ENCODE peak calls at places on chromosome 1, in seven cellular contexts. O is amygdala; R is posterior cingulate gyrus; Y is Caki2; S is endothelial cell; F is left ventricle myocardium inferior; X is activated T-cell treated with anti-CD3 and anti-CD28 coated beads, Interleukin-2, amount 50 U/mL, for 72 hours. A is an unnamed sample.

GRCh38 chr1:187631381-187631675 is 802.6 kb downstream of the PLA2G4A start:
- DNase-seq in O (no peak), R (no peak), Y (no peak), S (no peak), F (no peak), X (no peak), A (no peak)

GRCh38 chr1:37169743-37170275 is 135.5 kb upstream of the GRIK3 start:
- DNase-seq in O (no peak), R (no peak), Y (no peak), S (no peak), F (no peak), X (no peak), A (no peak)

GRCh38 chr1:39866767-39867166 is 16.5 kb downstream of the TRIT1 start:
- DNase-seq in O (no peak), R (no peak), Y (no peak), S (no peak), F (no peak), X (no peak), A (no peak)

GRCh38 chr1:90201467-90202358 is 206.8 kb downstream of the ZNF326 start:
- DNase-seq in O (no peak), R (no peak), Y (peak), S (no peak), F (no peak), X (no peak), A (peak)

GRCh38 chr1:236320671-236321070 is 38.9 kb upstream of the ERO1B start:
- DNase-seq in O (no peak), R (no peak), Y (no peak), S (no peak), F (no peak), X (no peak), A (no peak)

GRCh38 chr1:227945891-227946623 is 1.7 kb downstream of the WNT9A start:
- DNase-seq in O (no peak), R (no peak), Y (peak), S (peak), F (peak), X (no peak), A (peak)

GRCh38 chr1:235366286-235366685 is 941 bp upstream of the TBCE start:
- DNase-seq in O (no peak), R (no peak), Y (no peak), S (no peak), F (no peak), X (peak), A (no peak)

GRCh38 chr1:150364231-150365003 is 470 bp downstream of the RPRD2 start:
- DNase-seq in O (peak), R (peak), Y (peak), S (peak), F (peak), X (peak), A (peak)

GRCh38 chr1:170734412-170735175 is 70.7 kb downstream of the PRRX1 start:
- DNase-seq in O (no peak), R (no peak), Y (no peak), S (no peak), F (no peak), X (no peak), A (no peak)

GRCh38 chr1:160376525-160377131 is 9.8 kb downstream of the NHLH1 start:
- DNase-seq in O (no peak), R (peak), Y (peak), S (peak), F (no peak), X (peak), A (peak)

GRCh38 chr1:52552505-52553371 is at the start of gene TUT4:
- DNase-seq in O (peak), R (peak), Y (peak), S (peak), F (peak), X (peak), A (peak)

GRCh38 chr1:177385760-177386698 is 215.3 kb downstream of the BRINP2 start:
- DNase-seq in O (no peak), R (no peak), Y (no peak), S (no peak), F (no peak), X (no peak), A (no peak)

GRCh38 chr1:9004731-9005708 is 21.2 kb downstream of the SLC2A7 start:
- DNase-seq in O (no peak), R (peak), Y (peak), S (peak), F (peak), X (peak), A (peak)

GRCh38 chr1:237570530-237570929 is 320.2 kb downstream of the ZP4 start:
- DNase-seq in O (no peak), R (no peak), Y (no peak), S (no peak), F (no peak), X (no peak), A (no peak)

GRCh38 chr1:58310469-58310868 is 236.1 kb downstream of the OMA1 start:
- DNase-seq in O (no peak), R (no peak), Y (no peak), S (no peak), F (no peak), X (no peak), A (no peak)

GRCh38 chr1:205521646-205522150 is 17.2 kb downstream of the CDK18 start:
- DNase-seq in O (no peak), R (no peak), Y (no peak), S (no peak), F (no peak), X (no peak), A (no peak)

GRCh38 chr1:109989656-109990653 is 5.4 kb downstream of the AHCYL1 start:
- DNase-seq in O (no peak), R (no peak), Y (no peak), S (no peak), F (no peak), X (no peak), A (no peak)

GRCh38 chr1:236307437-236307836 is 25.7 kb upstream of the ERO1B start:
- DNase-seq in O (no peak), R (no peak), Y (no peak), S (no peak), F (no peak), X (no peak), A (no peak)

GRCh38 chr1:46804926-46805325 is 6.1 kb downstream of the CYP4B1 start:
- DNase-seq in O (no peak), R (no peak), Y (no peak), S (no peak), F (no peak), X (no peak), A (no peak)

GRCh38 chr1:31004231-31004621 is 61.3 kb downstream of the PUM1 start:
- DNase-seq in O (no peak), R (no peak), Y (peak), S (no peak), F (no peak), X (no peak), A (no peak)

GRCh38 chr1:156749429-156750118 is 1.9 kb downstream of the HDGF start:
- DNase-seq in O (no peak), R (no peak), Y (no peak), S (no peak), F (no peak), X (no peak), A (no peak)

GRCh38 chr1:225477296-225477911 is 49.6 kb upstream of the LBR start:
- DNase-seq in O (no peak), R (no peak), Y (no peak), S (no peak), F (no peak), X (no peak), A (no peak)

GRCh38 chr1:11273595-11274234 is 717 bp downstream of the UBIAD1 start:
- DNase-seq in O (no peak), R (no peak), Y (no peak), S (no peak), F (no peak), X (peak), A (peak)

GRCh38 chr1:99149952-99150351 is 114.3 kb upstream of the PLPPR4 start:
- DNase-seq in O (no peak), R (no peak), Y (no peak), S (no peak), F (no peak), X (no peak), A (no peak)

GRCh38 chr1:225710804-225711203 is 57.9 kb upstream of the ENAH start:
- DNase-seq in O (no peak), R (no peak), Y (peak), S (no peak), F (no peak), X (no peak), A (peak)

GRCh38 chr1:14897080-14897449 is 256.5 kb upstream of the TMEM51 start:
- DNase-seq in O (no peak), R (no peak), Y (no peak), S (no peak), F (no peak), X (no peak), A (no peak)

GRCh38 chr1:64497484-64497883 is 27.6 kb downstream of the CACHD1 start:
- DNase-seq in O (no peak), R (no peak), Y (no peak), S (no peak), F (no peak), X (no peak), A (no peak)

GRCh38 chr1:204924013-204924759 is 53.5 kb downstream of the NFASC start:
- DNase-seq in O (no peak), R (no peak), Y (no peak), S (no peak), F (no peak), X (no peak), A (no peak)

GRCh38 chr1:9429369-9429766 is 109.9 kb upstream of the SLC25A33 start:
- DNase-seq in O (no peak), R (no peak), Y (no peak), S (no peak), F (no peak), X (no peak), A (no peak)

GRCh38 chr1:198449281-198449680 is 91.2 kb downstream of the ATP6V1G3 start:
- DNase-seq in O (no peak), R (no peak), Y (no peak), S (no peak), F (no peak), X (no peak), A (peak)

GRCh38 chr1:20999525-21000244 is 177.0 kb downstream of the EIF4G3 start:
- DNase-seq in O (no peak), R (no peak), Y (no peak), S (no peak), F (no peak), X (no peak), A (no peak)

GRCh38 chr1:223745731-223746130 is 33.4 kb downstream of the CAPN2 start:
- DNase-seq in O (no peak), R (no peak), Y (no peak), S (no peak), F (no peak), X (no peak), A (no peak)

A was measured in SW480.